ENCODE peak calls at places on chromosomes 2 and 18, in eight cellular contexts. V, I, A, Z, B, G, T and P are unnamed samples.
A peak's percentile ranks its signal among the peaks of the same experiment; 100 is the strongest.

GRCh38 chr2:109175350-109175678 is 46.3 kb downstream of the SH3RF3 start:
- DNase-seq in V (no peak), I (no peak), A (no peak), Z (no peak), B (no peak), G (peak; percentile 37), T (no peak), P (no peak)

GRCh38 chr2:45909677-45910191 is 258.3 kb downstream of the PRKCE start:
- DNase-seq in V (no peak), I (peak; percentile 48), A (no peak), Z (no peak), B (peak; percentile 50), G (no peak), T (no peak), P (no peak)

GRCh38 chr2:127143851-127144782 is 37.2 kb upstream of the BIN1 start:
- DNase-seq in V (peak; percentile 49), I (peak; percentile 12), A (no peak), Z (no peak), B (no peak), G (peak; percentile 32), T (peak; percentile 33), P (no peak)

GRCh38 chr18:12318334-12318697 is 10.3 kb downstream of the TUBB6 start:
- DNase-seq in V (no peak), I (no peak), A (no peak), Z (no peak), B (no peak), G (no peak), T (no peak), P (no peak)

GRCh38 chr2:118388771-118389170 is 300.5 kb downstream of the INSIG2 start:
- DNase-seq in V (peak; percentile 74), I (no peak), A (no peak), Z (no peak), B (no peak), G (no peak), T (peak; percentile 33), P (no peak)

GRCh38 chr2:51697095-51697494 is 665.2 kb upstream of the NRXN1 start:
- DNase-seq in V (no peak), I (no peak), A (no peak), Z (no peak), B (no peak), G (no peak), T (peak; percentile 73), P (no peak)

GRCh38 chr2:224838335-224838734 is 122.2 kb upstream of the CCDC195 start:
- DNase-seq in V (peak; percentile 70), I (no peak), A (no peak), Z (no peak), B (no peak), G (peak; percentile 40), T (no peak), P (no peak)

GRCh38 chr2:233979748-233980147 is 62.6 kb downstream of the TRPM8 start:
- DNase-seq in V (peak; percentile 27), I (no peak), A (no peak), Z (no peak), B (no peak), G (no peak), T (no peak), P (no peak)

GRCh38 chr2:204086167-204086566 is 149.6 kb downstream of the ICOS start:
- DNase-seq in V (no peak), I (no peak), A (no peak), Z (no peak), B (no peak), G (no peak), T (no peak), P (no peak)

GRCh38 chr2:170815746-170816498 is 765 bp upstream of the GAD1 start:
- DNase-seq in V (peak; percentile 21), I (peak; percentile 57), A (peak; percentile 63), Z (no peak), B (peak; percentile 71), G (peak; percentile 31), T (peak; percentile 67), P (no peak)

GRCh38 chr18:78975699-78976098 is 3.9 kb upstream of the SALL3 start:
- DNase-seq in V (no peak), I (no peak), A (no peak), Z (peak; percentile 32), B (no peak), G (no peak), T (no peak), P (no peak)

GRCh38 chr18:43578636-43579203 is 301.4 kb upstream of the SYT4 start:
- DNase-seq in V (no peak), I (no peak), A (no peak), Z (no peak), B (no peak), G (peak; percentile 33), T (no peak), P (no peak)

GRCh38 chr2:85506768-85507181 is 32.2 kb upstream of the MAT2A start:
- DNase-seq in V (peak; percentile 92), I (no peak), A (no peak), Z (no peak), B (no peak), G (no peak), T (no peak), P (no peak)

GRCh38 chr18:25310045-25310444 is 41.9 kb downstream of the ZNF521 start:
- DNase-seq in V (peak; percentile 80), I (peak; percentile 7), A (no peak), Z (no peak), B (no peak), G (peak; percentile 75), T (no peak), P (no peak)

GRCh38 chr2:71801969-71802368 is 345.7 kb downstream of the CYP26B1 start:
- DNase-seq in V (peak; percentile 25), I (peak; percentile 27), A (no peak), Z (no peak), B (peak; percentile 24), G (peak; percentile 47), T (peak; percentile 58), P (no peak)

GRCh38 chr18:11500153-11501122 is 109.0 kb upstream of the SLC35G4 start:
- DNase-seq in V (peak; percentile 98), I (peak; percentile 89), A (no peak), Z (no peak), B (no peak), G (peak; percentile 82), T (peak; percentile 90), P (no peak)

GRCh38 chr2:158493458-158493857 is 36.7 kb downstream of the PKP4 start:
- DNase-seq in V (peak; percentile 10), I (no peak), A (no peak), Z (no peak), B (no peak), G (no peak), T (no peak), P (no peak)

GRCh38 chr18:8783994-8784530 is 78.7 kb downstream of the MTCL1 start:
- DNase-seq in V (no peak), I (no peak), A (no peak), Z (no peak), B (no peak), G (no peak), T (no peak), P (no peak)

GRCh38 chr2:171814883-171815282 is 79.2 kb downstream of the SLC25A12 start:
- DNase-seq in V (no peak), I (no peak), A (no peak), Z (no peak), B (no peak), G (no peak), T (no peak), P (no peak)

GRCh38 chr18:25284861-25285574 is 66.9 kb downstream of the ZNF521 start:
- DNase-seq in V (peak; percentile 41), I (no peak), A (no peak), Z (no peak), B (no peak), G (no peak), T (no peak), P (no peak)

GRCh38 chr2:7613831-7614230 is 696.6 kb downstream of the RNF144A start:
- DNase-seq in V (no peak), I (no peak), A (no peak), Z (no peak), B (no peak), G (no peak), T (no peak), P (no peak)
- TF ChIP-seq CTCF in V (no peak), I (no peak), A (no peak), Z (no peak), B (no peak), G (no peak), T (no peak), P (no peak)

GRCh38 chr2:74575320-74575719 is 20.8 kb downstream of the DOK1 start:
- DNase-seq in V (no peak), I (no peak), A (no peak), Z (no peak), B (no peak), G (no peak), T (no peak), P (no peak)

GRCh38 chr2:74576830-74577229 is 22.3 kb downstream of the DOK1 start:
- DNase-seq in V (peak; percentile 90), I (no peak), A (no peak), Z (no peak), B (no peak), G (no peak), T (no peak), P (no peak)

GRCh38 chr2:74572178-74572925 is 17.8 kb downstream of the DOK1 start:
- DNase-seq in V (no peak), I (no peak), A (no peak), Z (no peak), B (no peak), G (no peak), T (no peak), P (no peak)

GRCh38 chr2:74576151-74576755 is 21.7 kb downstream of the DOK1 start:
- DNase-seq in V (peak; percentile 88), I (no peak), A (no peak), Z (no peak), B (no peak), G (no peak), T (no peak), P (no peak)

GRCh38 chr2:74573747-74574562 is 19.4 kb downstream of the DOK1 start:
- DNase-seq in V (peak; percentile 72), I (no peak), A (no peak), Z (no peak), B (no peak), G (peak; percentile 24), T (no peak), P (no peak)
- TF ChIP-seq POLR2A in V (no peak), I (no peak), A (no peak), Z (no peak), B (no peak), G (no peak), T (no peak), P (no peak)

GRCh38 chr18:77000527-77000926 is 132.1 kb downstream of the MBP start:
- DNase-seq in V (peak; percentile 32), I (no peak), A (peak; percentile 70), Z (no peak), B (peak; percentile 57), G (peak; percentile 46), T (peak; percentile 16), P (no peak)
- H3K4me3 ChIP-seq in V (no peak overlapping the region), I (no peak overlapping the region), A (no peak overlapping the region), Z (peak overlapping the region; percentile 17), B (no peak overlapping the region), G (no peak overlapping the region), T (no peak overlapping the region), P (peak overlapping the region; percentile 47)

GRCh38 chr2:232325324-232326273 is 53.0 kb upstream of the ALPP start:
- DNase-seq in V (peak; percentile 12), I (no peak), A (peak; percentile 61), Z (no peak), B (peak; percentile 50), G (peak; percentile 17), T (peak; percentile 39), P (no peak)
- TF ChIP-seq CTCF in V (peak; percentile 25), I (peak; percentile 38), A (peak; percentile 11), Z (peak; percentile 88), B (peak; percentile 27), G (peak; percentile 22), T (peak; percentile 56), P (peak; percentile 67)